ENCODE peak calls at places on chromosomes 4 and X, in nine cellular contexts. W, G, Y, E, B, N, U, M and C are unnamed samples.

GRCh38 chrX:44828008-44828605 is 15.7 kb upstream of the DUSP21 start:
- DNase-seq in W (no peak), G (no peak), Y (peak), E (no peak), B (no peak), N (peak), U (no peak), M (no peak), C (peak)

GRCh38 chr4:153138736-153139135 is 65.5 kb upstream of the TRIM2 start:
- DNase-seq in W (no peak), G (no peak), Y (peak), E (no peak), B (no peak), N (no peak), U (no peak), M (no peak), C (no peak)

GRCh38 chrX:108018659-108019381 is 26.0 kb upstream of the VSIG1 start:
- DNase-seq in W (no peak), G (no peak), Y (no peak), E (no peak), B (no peak), N (no peak), U (no peak), M (no peak), C (no peak)

GRCh38 chr4:182238355-182238931 is 4.8 kb upstream of the TENM3 start:
- DNase-seq in W (no peak), G (no peak), Y (no peak), E (no peak), B (no peak), N (no peak), U (no peak), M (no peak), C (no peak)

GRCh38 chrX:13598877-13599276 is 29.5 kb downstream of the EGFL6 start:
- DNase-seq in W (no peak), G (no peak), Y (peak), E (peak), B (no peak), N (peak), U (no peak), M (no peak), C (peak)

GRCh38 chr4:142572076-142572475 is 274.0 kb downstream of the INPP4B start:
- DNase-seq in W (no peak), G (no peak), Y (no peak), E (no peak), B (no peak), N (no peak), U (no peak), M (no peak), C (no peak)

GRCh38 chr4:88730811-88731210 is 33.2 kb upstream of the NAP1L5 start:
- DNase-seq in W (peak), G (no peak), Y (no peak), E (no peak), B (no peak), N (no peak), U (no peak), M (no peak), C (no peak)

GRCh38 chrX:100931218-100931924 is 2.7 kb upstream of the XKRX start:
- DNase-seq in W (no peak), G (no peak), Y (no peak), E (no peak), B (no peak), N (no peak), U (no peak), M (no peak), C (no peak)

GRCh38 chr4:70838400-70838971 is 1.2 kb downstream of the GRSF1 start:
- DNase-seq in W (peak), G (no peak), Y (no peak), E (no peak), B (no peak), N (peak), U (no peak), M (no peak), C (peak)

GRCh38 chr4:67087897-67088296 is 457.4 kb downstream of the CENPC start:
- DNase-seq in W (peak), G (no peak), Y (peak), E (peak), B (peak), N (no peak), U (no peak), M (peak), C (no peak)

GRCh38 chr4:81255524-81255923 is 40.5 kb upstream of the PRKG2 start:
- DNase-seq in W (no peak), G (no peak), Y (no peak), E (no peak), B (no peak), N (peak), U (no peak), M (no peak), C (peak)

GRCh38 chr4:158020175-158020574 is 152.7 kb downstream of the GASK1B start:
- DNase-seq in W (no peak), G (no peak), Y (peak), E (no peak), B (no peak), N (peak), U (no peak), M (no peak), C (peak)

GRCh38 chrX:53984895-53985294 is 59.4 kb downstream of the PHF8 start:
- DNase-seq in W (no peak), G (no peak), Y (no peak), E (no peak), B (no peak), N (no peak), U (no peak), M (no peak), C (no peak)

GRCh38 chrX:47562615-47563243 is 1.7 kb downstream of the ARAF start:
- DNase-seq in W (peak), G (no peak), Y (peak), E (peak), B (no peak), N (peak), U (no peak), M (no peak), C (no peak)

GRCh38 chr4:2408976-2409375 is 9.5 kb downstream of the ZFYVE28 start:
- DNase-seq in W (no peak), G (no peak), Y (no peak), E (no peak), B (no peak), N (no peak), U (no peak), M (no peak), C (no peak)

GRCh38 chr4:2793920-2794706 is 1.2 kb downstream of the SH3BP2 start:
- DNase-seq in W (no peak), G (no peak), Y (peak), E (no peak), B (no peak), N (no peak), U (peak), M (peak), C (no peak)